ENCODE peak calls at places on chromosomes 2 and 18, in ten cellular contexts. C is amygdala; E is AG10803; H is HFFc6; G is osteocyte; Z is uterus; M is stimulated activated CD4-positive, alpha-beta T cell treated with anti-CD3 and anti-CD28 coated beads, Interleukin-2, amount 100 ng/mL, for 24 hours; O is lung; W is neural crest cell; U is astrocyte of the cerebellum. P is an unnamed sample.

GRCh38 chr2:151826737-151827157 is 1.5 kb downstream of the ARL5A start:
- DNase-seq in U (no peak), E (peak), H (peak), C (no peak), M (no peak), G (no peak), Z (no peak), O (no peak), W (no peak), P (no peak)

GRCh38 chr2:47088371-47089082 is 66.6 kb downstream of the STPG4 start:
- DNase-seq in H (no peak), M (no peak), U (no peak), E (no peak), O (no peak), Z (no peak), C (no peak), G (no peak), W (no peak), P (no peak)

GRCh38 chr18:26546875-26547301 is 1.5 kb downstream of the KCTD1 start:
- DNase-seq in M (no peak), C (no peak), Z (no peak), H (no peak), O (no peak), E (no peak), U (no peak), G (no peak), W (peak), P (no peak)

GRCh38 chr18:77899972-77900754 is 650.5 kb downstream of the GALR1 start:
- DNase-seq in Z (peak), H (no peak), O (no peak), U (no peak), G (no peak), E (peak), W (peak), C (no peak), M (peak), P (no peak)

GRCh38 chr2:240557101-240557751 is 562 bp downstream of the ANKMY1 start:
- DNase-seq in U (no peak), Z (peak), O (no peak), H (no peak), G (no peak), W (no peak), C (no peak), E (no peak), M (no peak), P (no peak)

GRCh38 chr18:7974200-7974874 is 407.2 kb downstream of the PTPRM start:
- DNase-seq in M (no peak), W (no peak), C (no peak), U (no peak), O (no peak), H (no peak), G (no peak), Z (no peak), E (no peak), P (no peak)

GRCh38 chr2:197174539-197175094 is 136.0 kb downstream of the ANKRD44 start:
- DNase-seq in G (no peak), C (no peak), U (peak), W (no peak), H (peak), M (no peak), E (no peak), O (no peak), Z (no peak), P (no peak)

GRCh38 chr2:135960598-135961551 is 24.6 kb downstream of the DARS1 start:
- DNase-seq in Z (no peak), G (no peak), W (no peak), E (peak), M (no peak), O (no peak), C (peak), H (no peak), U (peak), P (no peak)

GRCh38 chr2:21772624-21773023 is 648.9 kb downstream of the TDRD15 start:
- DNase-seq in H (peak), M (no peak), C (no peak), O (no peak), W (no peak), E (no peak), G (no peak), Z (no peak), U (peak), P (no peak)

GRCh38 chr18:74562775-74563174 is 28.5 kb downstream of the CNDP1 start:
- DNase-seq in C (no peak), O (no peak), U (no peak), G (no peak), Z (no peak), W (no peak), M (no peak), E (no peak), H (no peak), P (no peak)

P was measured in GM04504.